ENCODE peak calls at places on chromosomes 6 and 20, in six cellular contexts. T is midbrain, C is NCI-H524, F is endodermal cell, Y is cardiac muscle cell, O is NCI-H146. E is an unnamed sample.

GRCh38 chr20:13464702-13465101 is 174.0 kb downstream of the TASP1 start:
- DNase-seq in Y (peak), C (no peak), O (no peak), T (no peak), F (no peak), E (no peak)

GRCh38 chr20:63377256-63378114 is 16.3 kb upstream of the CHRNA4 start:
- DNase-seq in O (peak), T (no peak), Y (no peak), F (peak), C (peak), E (no peak)

GRCh38 chr6:10908228-10908627 is 21.4 kb downstream of the SYCP2L start:
- DNase-seq in Y (no peak), F (no peak), T (no peak), C (no peak), O (no peak), E (no peak)

GRCh38 chr20:40941023-40941655 is 87.5 kb upstream of the TOP1 start:
- DNase-seq in F (no peak), C (no peak), T (no peak), O (no peak), Y (no peak), E (no peak)

GRCh38 chr6:155013457-155013876 is 18.4 kb downstream of the TIAM2 start:
- DNase-seq in O (no peak), C (peak), Y (peak), T (no peak), F (no peak), E (no peak)

GRCh38 chr6:51339728-51340127 is 521.1 kb downstream of the TFAP2B start:
- DNase-seq in T (no peak), O (no peak), Y (no peak), C (no peak), F (peak), E (no peak)

GRCh38 chr20:11429889-11430580 is 487.7 kb upstream of the BTBD3 start:
- DNase-seq in C (no peak), O (peak), F (no peak), T (no peak), Y (no peak), E (no peak)

GRCh38 chr20:46011631-46012482 is 3.1 kb downstream of the MMP9 start:
- DNase-seq in C (no peak), O (peak), F (peak), Y (peak), T (no peak), E (no peak)

GRCh38 chr6:10416863-10417641 is 2.2 kb upstream of the TFAP2A start:
- DNase-seq in F (peak), T (no peak), Y (no peak), O (no peak), C (no peak), E (no peak)

GRCh38 chr6:36239710-36240256 is 30.1 kb upstream of the PNPLA1 start:
- DNase-seq in Y (no peak), O (no peak), C (no peak), T (no peak), F (no peak), E (no peak)

GRCh38 chr6:156589281-156589680 is 187.9 kb upstream of the ARID1B start:
- DNase-seq in F (no peak), T (no peak), Y (peak), O (no peak), C (no peak), E (no peak)

GRCh38 chr6:27890351-27891299 is 21.6 kb downstream of the OR2B2 start:
- DNase-seq in O (peak), C (no peak), F (peak), Y (peak), T (peak), E (peak)

GRCh38 chr6:142236686-142237085 is 65.1 kb upstream of the ADGRG6 start:
- DNase-seq in T (no peak), Y (no peak), C (no peak), F (no peak), O (no peak), E (no peak)

GRCh38 chr6:26305097-26305841 is 59.7 kb upstream of the BTN3A2 start:
- DNase-seq in O (peak), T (peak), F (peak), Y (peak), C (peak), E (peak)

GRCh38 chr6:54427396-54427910 is 119.2 kb downstream of the TINAG start:
- DNase-seq in F (no peak), Y (no peak), O (no peak), T (no peak), C (no peak), E (no peak)

GRCh38 chr20:10625641-10626040 is 48.2 kb downstream of the JAG1 start:
- DNase-seq in F (no peak), O (no peak), C (no peak), Y (no peak), T (no peak), E (no peak)

GRCh38 chr6:152123076-152123475 is 315.6 kb downstream of the ESR1 start:
- DNase-seq in F (no peak), T (no peak), C (no peak), O (no peak), Y (no peak), E (no peak)

GRCh38 chr20:10565191-10565921 is 108.4 kb downstream of the JAG1 start:
- DNase-seq in F (no peak), T (no peak), C (no peak), Y (peak), O (no peak), E (no peak)

GRCh38 chr20:20568604-20569205 is 143.7 kb downstream of the RALGAPA2 start:
- DNase-seq in F (peak), T (peak), Y (peak), O (peak), C (peak), E (no peak)

GRCh38 chr6:158852312-158853071 is 33.3 kb upstream of the EZR start:
- DNase-seq in F (no peak), C (no peak), T (no peak), O (no peak), Y (no peak), E (no peak)

GRCh38 chr20:63544958-63545516 is 2.5 kb downstream of the SRMS start:
- DNase-seq in Y (no peak), O (no peak), F (no peak), T (no peak), C (no peak), E (no peak)

GRCh38 chr6:139881251-139881650 is 506.8 kb upstream of the CITED2 start:
- DNase-seq in Y (no peak), T (no peak), F (no peak), O (peak), C (peak), E (no peak)

GRCh38 chr6:79704200-79704599 is 73.1 kb downstream of the SH3BGRL2 start:
- DNase-seq in F (no peak), T (no peak), O (no peak), Y (no peak), C (no peak), E (no peak)

GRCh38 chr20:34996243-34996984 is 40.7 kb downstream of the MYH7B start:
- DNase-seq in O (no peak), Y (no peak), T (no peak), C (no peak), F (no peak), E (no peak)

GRCh38 chr6:22236626-22237414 is 60.0 kb downstream of the PRL start:
- DNase-seq in T (no peak), O (no peak), Y (peak), C (no peak), F (no peak), E (no peak)

GRCh38 chr20:62707281-62707941 is 1.2 kb upstream of the NTSR1 start:
- DNase-seq in O (no peak), C (no peak), T (no peak), Y (no peak), F (no peak), E (no peak)

GRCh38 chr6:13013681-13014550 is 297.3 kb downstream of the PHACTR1 start:
- DNase-seq in Y (peak), C (no peak), F (peak), O (peak), T (no peak), E (no peak)

GRCh38 chr20:58870293-58871014 is 17.9 kb downstream of the GNAS start:
- DNase-seq in F (peak), Y (peak), C (peak), T (peak), O (peak), E (peak)